ENCODE peak calls at places on chromosome 13, in five cellular contexts. One of them, this sample, is unnamed.

GRCh38 chr13:60647547-60647946 is 250.5 kb downstream of the TDRD3 start:
- DNase-seq in germinal center: no peak
- DNase-seq in mucosa of gallbladder: no peak
- DNase-seq in NCI-H2171 treated with DMSO at 0.1 percent for 48 hours: no peak
- DNase-seq in T-helper 2 cell: no peak
- DNase-seq in this sample: no peak

GRCh38 chr13:112647256-112647655 is 42.6 kb upstream of the ATP11A start:
- DNase-seq in NCI-H2171 treated with DMSO at 0.1 percent for 48 hours: no peak
- DNase-seq in T-helper 2 cell: no peak
- DNase-seq in germinal center: no peak
- DNase-seq in mucosa of gallbladder: no peak
- DNase-seq in this sample: no peak

GRCh38 chr13:109892101-109892500 is 105.7 kb upstream of the IRS2 start:
- DNase-seq in germinal center: no peak
- DNase-seq in mucosa of gallbladder: no peak
- DNase-seq in NCI-H2171 treated with DMSO at 0.1 percent for 48 hours: no peak
- DNase-seq in T-helper 2 cell: no peak
- DNase-seq in this sample: no peak

GRCh38 chr13:84933797-84934196 is 865.4 kb downstream of the SLITRK6 start:
- DNase-seq in NCI-H2171 treated with DMSO at 0.1 percent for 48 hours: no peak
- DNase-seq in mucosa of gallbladder: no peak
- DNase-seq in germinal center: no peak
- DNase-seq in T-helper 2 cell: no peak
- DNase-seq in this sample: no peak

GRCh38 chr13:110443633-110444225 is 117.8 kb downstream of the RAB20 start:
- DNase-seq in germinal center: no peak
- DNase-seq in mucosa of gallbladder: no peak
- DNase-seq in T-helper 2 cell: no peak
- DNase-seq in NCI-H2171 treated with DMSO at 0.1 percent for 48 hours: no peak
- DNase-seq in this sample: no peak

GRCh38 chr13:113803409-113804016 is 44.5 kb downstream of the TMEM255B start:
- DNase-seq in T-helper 2 cell: no peak
- DNase-seq in NCI-H2171 treated with DMSO at 0.1 percent for 48 hours: no peak
- DNase-seq in mucosa of gallbladder: no peak
- DNase-seq in germinal center: no peak
- DNase-seq in this sample: no peak

GRCh38 chr13:57716295-57716694 is 84.8 kb downstream of the PCDH17 start:
- DNase-seq in germinal center: no peak
- DNase-seq in mucosa of gallbladder: no peak
- DNase-seq in T-helper 2 cell: no peak
- DNase-seq in NCI-H2171 treated with DMSO at 0.1 percent for 48 hours: no peak
- DNase-seq in this sample: no peak

GRCh38 chr13:94706101-94706853 is 6.1 kb downstream of the SOX21 start:
- DNase-seq in germinal center: no peak
- DNase-seq in NCI-H2171 treated with DMSO at 0.1 percent for 48 hours: no peak
- DNase-seq in T-helper 2 cell: no peak
- DNase-seq in mucosa of gallbladder: no peak
- DNase-seq in this sample: no peak

GRCh38 chr13:90562388-90562787 is 785.1 kb upstream of the MIR17HG start:
- DNase-seq in mucosa of gallbladder: no peak
- DNase-seq in NCI-H2171 treated with DMSO at 0.1 percent for 48 hours: no peak
- DNase-seq in germinal center: no peak
- DNase-seq in T-helper 2 cell: no peak
- DNase-seq in this sample: no peak

GRCh38 chr13:21674271-21675009 is 3.6 kb downstream of the FGF9 start:
- DNase-seq in T-helper 2 cell: no peak
- DNase-seq in mucosa of gallbladder: no peak
- DNase-seq in germinal center: peak; percentile 33
- DNase-seq in NCI-H2171 treated with DMSO at 0.1 percent for 48 hours: no peak
- DNase-seq in this sample: no peak

GRCh38 chr13:74316531-74316930 is 182.3 kb upstream of the KLF12 start:
- DNase-seq in mucosa of gallbladder: no peak
- DNase-seq in T-helper 2 cell: no peak
- DNase-seq in NCI-H2171 treated with DMSO at 0.1 percent for 48 hours: no peak
- DNase-seq in germinal center: no peak
- DNase-seq in this sample: no peak

GRCh38 chr13:85261757-85262346 is 537.4 kb downstream of the SLITRK6 start:
- DNase-seq in germinal center: no peak
- DNase-seq in mucosa of gallbladder: no peak
- DNase-seq in NCI-H2171 treated with DMSO at 0.1 percent for 48 hours: peak; percentile 4
- DNase-seq in T-helper 2 cell: no peak
- DNase-seq in this sample: no peak

GRCh38 chr13:79374578-79374977 is 31.5 kb downstream of the RBM26 start:
- DNase-seq in NCI-H2171 treated with DMSO at 0.1 percent for 48 hours: no peak
- DNase-seq in T-helper 2 cell: no peak
- DNase-seq in mucosa of gallbladder: no peak
- DNase-seq in germinal center: no peak
- DNase-seq in this sample: no peak

GRCh38 chr13:45024847-45025246 is 35.5 kb downstream of the GPALPP1 start:
- DNase-seq in germinal center: no peak
- DNase-seq in T-helper 2 cell: no peak
- DNase-seq in mucosa of gallbladder: no peak
- DNase-seq in NCI-H2171 treated with DMSO at 0.1 percent for 48 hours: no peak
- DNase-seq in this sample: no peak

GRCh38 chr13:33740134-33740538 is 77.8 kb upstream of the RFC3 start:
- DNase-seq in T-helper 2 cell: no peak
- DNase-seq in mucosa of gallbladder: no peak
- DNase-seq in germinal center: no peak
- DNase-seq in NCI-H2171 treated with DMSO at 0.1 percent for 48 hours: no peak
- DNase-seq in this sample: peak; percentile 41

GRCh38 chr13:27283906-27284523 is 13.4 kb downstream of the RASL11A start:
- DNase-seq in NCI-H2171 treated with DMSO at 0.1 percent for 48 hours: no peak
- DNase-seq in mucosa of gallbladder: no peak
- DNase-seq in germinal center: no peak
- DNase-seq in T-helper 2 cell: no peak
- DNase-seq in this sample: no peak

GRCh38 chr13:43785681-43786471 is 896 bp downstream of the ENOX1 start:
- DNase-seq in T-helper 2 cell: no peak
- DNase-seq in germinal center: peak; percentile 39
- DNase-seq in mucosa of gallbladder: peak; percentile 68
- DNase-seq in NCI-H2171 treated with DMSO at 0.1 percent for 48 hours: peak; percentile 75
- DNase-seq in this sample: peak; percentile 53

GRCh38 chr13:97067342-97067895 is 73.1 kb upstream of the OXGR1 start:
- DNase-seq in germinal center: no peak
- DNase-seq in mucosa of gallbladder: no peak
- DNase-seq in NCI-H2171 treated with DMSO at 0.1 percent for 48 hours: no peak
- DNase-seq in T-helper 2 cell: no peak
- DNase-seq in this sample: no peak

GRCh38 chr13:105153626-105154025 is 1381.8 kb downstream of the EFNB2 start:
- DNase-seq in NCI-H2171 treated with DMSO at 0.1 percent for 48 hours: no peak
- DNase-seq in T-helper 2 cell: no peak
- DNase-seq in germinal center: no peak
- DNase-seq in mucosa of gallbladder: no peak
- DNase-seq in this sample: no peak

GRCh38 chr13:36369268-36370107 is 23.3 kb upstream of the SPART start:
- DNase-seq in mucosa of gallbladder: no peak
- DNase-seq in germinal center: no peak
- DNase-seq in NCI-H2171 treated with DMSO at 0.1 percent for 48 hours: no peak
- DNase-seq in T-helper 2 cell: no peak
- DNase-seq in this sample: no peak

GRCh38 chr13:30731658-30732390 is 3.5 kb upstream of the ALOX5AP start:
- DNase-seq in NCI-H2171 treated with DMSO at 0.1 percent for 48 hours: no peak
- DNase-seq in mucosa of gallbladder: no peak
- DNase-seq in germinal center: no peak
- DNase-seq in T-helper 2 cell: no peak
- DNase-seq in this sample: no peak

GRCh38 chr13:44155422-44156293 is 218.0 kb upstream of the SERP2 start:
- DNase-seq in germinal center: no peak
- DNase-seq in mucosa of gallbladder: peak; percentile 42
- DNase-seq in T-helper 2 cell: no peak
- DNase-seq in NCI-H2171 treated with DMSO at 0.1 percent for 48 hours: peak; percentile 52
- DNase-seq in this sample: no peak

This sample was measured in GM04504.